ENCODE peak calls at places on chromosomes 2 and 18, in five cellular contexts. One of them, this sample, is unnamed.
A peak's percentile ranks its signal among the peaks of the same experiment; 100 is the strongest.

GRCh38 chr2:43057026-43057741 is 169.2 kb downstream of the ZFP36L2 start:
- DNase-seq in NB4: no peak
- DNase-seq in stimulated activated CD4-positive, alpha-beta T cell treated with anti-CD3 and anti-CD28 coated beads, Interleukin-15, amount 100 ng/mL, for 1 hour: no peak
- DNase-seq in nephron progenitor cell: no peak
- DNase-seq in endothelial cell: no peak
- DNase-seq in this sample: no peak

GRCh38 chr18:9869713-9870430 is 15.9 kb upstream of the TXNDC2 start:
- DNase-seq in NB4: peak; percentile 98
- DNase-seq in stimulated activated CD4-positive, alpha-beta T cell treated with anti-CD3 and anti-CD28 coated beads, Interleukin-15, amount 100 ng/mL, for 1 hour: no peak
- DNase-seq in nephron progenitor cell: no peak
- DNase-seq in endothelial cell: no peak
- DNase-seq in this sample: peak; percentile 15

GRCh38 chr2:102137138-102137537 is 5.4 kb upstream of the IL1R1 start:
- DNase-seq in NB4: no peak
- DNase-seq in stimulated activated CD4-positive, alpha-beta T cell treated with anti-CD3 and anti-CD28 coated beads, Interleukin-15, amount 100 ng/mL, for 1 hour: peak; percentile 24
- DNase-seq in nephron progenitor cell: no peak
- DNase-seq in endothelial cell: no peak
- DNase-seq in this sample: no peak

GRCh38 chr2:203583696-203584095 is 48.6 kb upstream of the RAPH1 start:
- DNase-seq in NB4: no peak
- DNase-seq in stimulated activated CD4-positive, alpha-beta T cell treated with anti-CD3 and anti-CD28 coated beads, Interleukin-15, amount 100 ng/mL, for 1 hour: no peak
- DNase-seq in nephron progenitor cell: no peak
- DNase-seq in endothelial cell: no peak
- DNase-seq in this sample: no peak

GRCh38 chr2:148238561-148238960 is 217.7 kb downstream of the MBD5 start:
- DNase-seq in NB4: no peak
- DNase-seq in stimulated activated CD4-positive, alpha-beta T cell treated with anti-CD3 and anti-CD28 coated beads, Interleukin-15, amount 100 ng/mL, for 1 hour: no peak
- DNase-seq in nephron progenitor cell: no peak
- DNase-seq in endothelial cell: no peak
- DNase-seq in this sample: no peak

GRCh38 chr2:100563407-100564247 is 834 bp downstream of the PDCL3 start:
- DNase-seq in NB4: no peak
- DNase-seq in stimulated activated CD4-positive, alpha-beta T cell treated with anti-CD3 and anti-CD28 coated beads, Interleukin-15, amount 100 ng/mL, for 1 hour: no peak
- DNase-seq in nephron progenitor cell: peak; percentile 4
- DNase-seq in endothelial cell: no peak
- DNase-seq in this sample: no peak

GRCh38 chr2:23905155-23905554 is 21.8 kb downstream of the ATAD2B start:
- DNase-seq in NB4: peak; percentile 31
- DNase-seq in stimulated activated CD4-positive, alpha-beta T cell treated with anti-CD3 and anti-CD28 coated beads, Interleukin-15, amount 100 ng/mL, for 1 hour: no peak
- DNase-seq in nephron progenitor cell: no peak
- DNase-seq in endothelial cell: no peak
- DNase-seq in this sample: no peak

GRCh38 chr18:70450658-70451253 is 161.9 kb downstream of the SOCS6 start:
- DNase-seq in NB4: peak; percentile 35
- DNase-seq in stimulated activated CD4-positive, alpha-beta T cell treated with anti-CD3 and anti-CD28 coated beads, Interleukin-15, amount 100 ng/mL, for 1 hour: no peak
- DNase-seq in nephron progenitor cell: no peak
- DNase-seq in endothelial cell: no peak
- DNase-seq in this sample: peak; percentile 7

GRCh38 chr2:203470371-203470770 is 64.7 kb downstream of the RAPH1 start:
- DNase-seq in NB4: no peak
- DNase-seq in stimulated activated CD4-positive, alpha-beta T cell treated with anti-CD3 and anti-CD28 coated beads, Interleukin-15, amount 100 ng/mL, for 1 hour: no peak
- DNase-seq in nephron progenitor cell: no peak
- DNase-seq in endothelial cell: no peak
- DNase-seq in this sample: peak; percentile 10